ENCODE peak calls at places on chromosomes 11 and 22, in nine cellular contexts. M, G, U, D, J, A, Z, Q and L are unnamed samples.

GRCh38 chr22:27100789-27101188 is 443.4 kb downstream of the MIAT start:
- DNase-seq in U (peak; percentile 68), M (no peak), G (no peak), Z (no peak), Q (no peak), J (no peak), D (no peak), A (no peak), L (peak; percentile 84)

GRCh38 chr11:130837194-130837593 is 79.1 kb downstream of the SNX19 start:
- DNase-seq in G (no peak), Z (no peak), J (no peak), D (no peak), A (no peak), Q (no peak), M (no peak), U (no peak), L (no peak)

GRCh38 chr11:35012467-35013191 is 96.2 kb downstream of the PDHX start:
- DNase-seq in G (no peak), J (no peak), M (peak; percentile 46), D (no peak), A (no peak), Z (peak; percentile 43), U (no peak), Q (no peak), L (no peak)

GRCh38 chr11:67022961-67023956 is at the start of gene SYT12:
- DNase-seq in M (no peak), G (no peak), A (peak; percentile 6), Z (peak; percentile 18), Q (no peak), J (no peak), U (peak; percentile 29), D (no peak), L (peak; percentile 91)

GRCh38 chr11:26946209-26946828 is 47.6 kb upstream of the FIBIN start:
- DNase-seq in Z (no peak), A (no peak), G (no peak), U (no peak), J (no peak), Q (no peak), D (no peak), M (peak; percentile 78), L (no peak)

GRCh38 chr22:42623301-42623751 is 8.6 kb upstream of the POLDIP3 start:
- DNase-seq in Q (no peak), D (no peak), G (no peak), U (no peak), J (no peak), M (no peak), Z (no peak), A (no peak), L (no peak)

GRCh38 chr11:45932217-45932616 is 9.8 kb downstream of the LARGE2 start:
- DNase-seq in D (no peak), U (no peak), Q (no peak), J (no peak), A (no peak), Z (no peak), M (no peak), G (no peak), L (no peak)

GRCh38 chr11:30451167-30451566 is 128.3 kb downstream of the ARL14EP start:
- DNase-seq in Z (no peak), J (no peak), D (no peak), Q (no peak), U (no peak), M (no peak), A (no peak), G (no peak), L (no peak)

GRCh38 chr11:78567209-78567608 is 7.5 kb downstream of the NARS2 start:
- DNase-seq in Q (no peak), J (no peak), Z (no peak), D (no peak), U (peak; percentile 42), A (no peak), G (no peak), M (peak; percentile 75), L (no peak)

GRCh38 chr11:130439160-130439519 is 9.3 kb upstream of the ADAMTS15 start:
- DNase-seq in M (no peak), D (no peak), U (no peak), G (no peak), J (no peak), Q (no peak), A (no peak), Z (no peak), L (no peak)

GRCh38 chr22:37904572-37905533 is 1.2 kb upstream of the MICALL1 start:
- DNase-seq in Q (peak; percentile 29), M (peak; percentile 99), Z (no peak), D (no peak), A (peak; percentile 93), U (peak; percentile 97), G (peak; percentile 20), J (peak; percentile 57), L (no peak)

GRCh38 chr11:111700186-111700585 is 66.0 kb downstream of the PPP2R1B start:
- DNase-seq in A (no peak), Z (no peak), D (no peak), J (no peak), Q (no peak), M (no peak), U (no peak), G (no peak), L (no peak)

GRCh38 chr11:134038897-134039470 is 29.9 kb upstream of the JAM3 start:
- DNase-seq in U (no peak), G (no peak), D (no peak), Z (no peak), J (no peak), Q (no peak), A (no peak), M (no peak), L (no peak)

GRCh38 chr11:108498816-108499408 is 728 bp upstream of the POGLUT3 start:
- DNase-seq in J (no peak), M (no peak), U (no peak), G (no peak), A (no peak), Q (no peak), D (no peak), Z (no peak), L (peak; percentile 31)

GRCh38 chr22:39916496-39916895 is 15.6 kb downstream of the GRAP2 start:
- DNase-seq in U (no peak), J (no peak), Q (no peak), G (no peak), D (no peak), A (no peak), Z (no peak), M (no peak), L (no peak)

GRCh38 chr11:15965562-15966250 is 390.6 kb downstream of the SOX6 start:
- DNase-seq in U (no peak), D (no peak), A (no peak), Z (no peak), M (peak; percentile 93), J (no peak), G (no peak), Q (no peak), L (no peak)

GRCh38 chr11:65416341-65417185 is 6.0 kb upstream of the NEAT1 start:
- DNase-seq in M (peak; percentile 66), A (peak; percentile 88), U (peak; percentile 84), Q (peak; percentile 94), D (peak; percentile 91), J (peak; percentile 89), G (peak; percentile 94), Z (peak; percentile 93), L (peak; percentile 98)

DNA sequence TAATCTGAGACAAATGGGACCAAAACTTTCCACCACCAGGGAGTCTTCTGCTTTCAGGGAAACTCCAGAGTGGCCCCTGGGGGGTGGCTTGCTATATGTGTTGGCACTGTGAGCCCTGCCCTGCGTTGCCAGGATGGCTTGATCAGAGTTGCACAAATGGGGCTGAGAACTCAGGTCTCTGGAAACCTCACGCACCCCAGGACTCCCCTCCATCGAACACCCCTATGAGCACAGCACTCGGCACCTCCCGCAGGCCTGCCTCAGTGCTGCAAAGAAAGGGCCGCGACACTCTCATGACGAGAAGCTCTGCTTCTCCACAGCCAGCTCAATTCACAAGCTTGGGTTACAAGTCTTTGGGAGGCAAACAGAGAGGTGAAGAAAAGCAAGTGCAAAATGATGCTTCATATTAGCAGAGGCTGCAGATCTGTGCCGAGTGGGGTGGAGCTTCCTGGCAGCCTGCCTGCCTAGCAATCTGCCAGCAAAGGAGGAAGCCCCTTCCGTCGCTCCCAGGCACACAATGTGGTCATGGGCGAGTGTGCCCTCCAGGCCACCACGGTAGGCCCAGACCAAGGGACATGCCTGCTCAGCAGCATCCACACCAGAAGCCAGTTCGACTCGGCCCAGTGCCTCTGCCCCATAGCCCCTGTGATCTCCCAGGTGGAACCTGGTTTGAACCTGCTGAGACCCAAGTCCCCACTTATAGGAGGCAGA is 55.7 kb downstream of the MYH9 start:
- DNase-seq in Z (peak; percentile 62), M (no peak), U (peak; percentile 59), A (no peak), D (peak; percentile 55), G (peak; percentile 71), J (no peak), Q (peak; percentile 83), L (peak; percentile 60)
- H3K4me3 ChIP-seq in Z (peak overlapping the region; percentile 57), M (no peak overlapping the region), U (no peak overlapping the region), A (no peak overlapping the region), D (peak overlapping the region; percentile 62), G (no peak overlapping the region), J (no peak overlapping the region), Q (peak overlapping the region; percentile 36), L (no peak overlapping the region)

DNA sequence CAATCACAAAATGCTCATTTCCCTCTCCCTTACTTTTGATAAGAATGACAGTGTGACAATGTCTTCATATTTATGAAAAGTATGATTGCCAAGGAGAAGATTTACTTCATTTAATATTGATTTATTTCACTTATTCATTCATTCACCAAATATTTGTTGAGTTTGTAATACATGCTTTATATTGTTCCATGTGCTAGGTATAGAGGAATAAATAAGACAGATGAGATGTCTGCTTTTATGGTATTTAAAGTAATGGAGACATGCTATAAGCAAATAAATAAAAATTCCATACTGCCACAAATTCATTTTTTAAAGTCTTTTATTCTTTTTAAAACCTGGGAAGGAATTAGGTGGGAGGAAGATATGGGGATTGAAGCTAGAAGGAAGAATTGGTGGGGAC is 289.4 kb downstream of the GUCY1A2 start:
- DNase-seq in G (no peak), M (no peak), Z (no peak), J (no peak), U (no peak), Q (no peak), D (no peak), A (no peak), L (no peak)
- H3K27me3 ChIP-seq in G (no peaks in the 10 kb centered on the region), M (no peaks in the 10 kb centered on the region), Z (no peaks in the 10 kb centered on the region), J (no peaks in the 10 kb centered on the region), U (no peaks in the 10 kb centered on the region), Q (no peaks in the 10 kb centered on the region), D (no peaks in the 10 kb centered on the region), A (no peaks in the 10 kb centered on the region), L (no peaks in the 10 kb centered on the region)

DNA sequence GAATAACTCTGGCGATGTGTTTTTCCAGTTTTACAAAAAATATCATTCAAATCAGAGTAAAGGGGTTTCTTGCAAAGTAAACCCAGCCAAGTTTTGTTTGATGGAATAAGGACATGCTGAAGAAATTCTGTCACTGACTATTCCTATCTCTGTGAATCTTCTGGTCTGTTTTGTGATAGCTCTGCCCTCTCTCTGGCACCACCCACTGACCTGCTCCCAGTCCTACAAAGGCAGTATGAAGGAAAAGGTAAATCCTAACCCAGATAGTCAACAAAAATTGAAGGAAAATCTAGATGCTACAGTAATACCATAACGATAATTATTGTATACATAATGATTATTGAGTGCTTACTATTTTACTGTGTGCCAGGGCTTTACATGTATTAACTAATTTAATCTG is 76.3 kb upstream of the TP53AIP1 start:
- DNase-seq in U (no peak), J (no peak), Z (no peak), A (no peak), Q (no peak), G (no peak), M (peak; percentile 19), D (no peak), L (no peak)
- H3K4me3 ChIP-seq in U (no peak overlapping the region), J (no peak overlapping the region), Z (no peak overlapping the region), A (no peak overlapping the region), Q (no peak overlapping the region), G (no peak overlapping the region), M (no peak overlapping the region), D (no peak overlapping the region), L (no peak overlapping the region)

GRCh38 chr11:14358729-14359439 is at the start of gene RRAS2:
- DNase-seq in G (peak; percentile 52), U (peak; percentile 83), Q (peak; percentile 80), Z (peak; percentile 78), A (peak; percentile 75), M (peak; percentile 53), J (peak; percentile 84), D (peak; percentile 71), L (peak; percentile 94)
- H3K27me3 ChIP-seq in G (no peaks in the 10 kb centered on the region), U (no peaks in the 10 kb centered on the region), Q (no peaks in the 10 kb centered on the region), Z (no peaks in the 10 kb centered on the region), A (no peaks in the 10 kb centered on the region), M (no peaks in the 10 kb centered on the region), J (no peaks in the 10 kb centered on the region), D (no peaks in the 10 kb centered on the region), L (no peaks in the 10 kb centered on the region)